ENCODE peak calls at places on chromosomes 1 and 21, in seven cellular contexts. C is Calu3, H is heart right ventricle, W is BE2C, X is adrenal gland, O is neural crest cell, N is AG09319. T is an unnamed sample.

GRCh38 chr1:220908757-220909156 is 29.5 kb downstream of the HLX start:
- DNase-seq in C (peak; percentile 33), H (no peak), W (no peak), X (no peak), O (no peak), N (no peak), T (no peak)

GRCh38 chr1:77850082-77850481 is 38.3 kb upstream of the NEXN start:
- DNase-seq in C (no peak), H (no peak), W (no peak), X (no peak), O (no peak), N (no peak), T (no peak)

GRCh38 chr1:224340711-224341384 is 10.9 kb upstream of the NVL start:
- DNase-seq in C (peak; percentile 29), H (peak; percentile 22), W (peak; percentile 22), X (no peak), O (peak; percentile 27), N (no peak), T (peak; percentile 40)

GRCh38 chr1:102241431-102242338 is 245.0 kb upstream of the OLFM3 start:
- DNase-seq in C (no peak), H (no peak), W (no peak), X (no peak), O (no peak), N (no peak), T (no peak)

GRCh38 chr21:32306021-32306780 is 7.5 kb downstream of the MRAP start:
- DNase-seq in C (no peak), H (no peak), W (no peak), X (peak; percentile 55), O (peak; percentile 50), N (no peak), T (peak; percentile 62)

GRCh38 chr1:26358411-26359384 is 4.8 kb upstream of the CRYBG2 start:
- DNase-seq in C (peak; percentile 82), H (no peak), W (no peak), X (no peak), O (no peak), N (no peak), T (no peak)

GRCh38 chr1:161115132-161115711 is 2.6 kb downstream of the PFDN2 start:
- DNase-seq in C (peak; percentile 65), H (no peak), W (no peak), X (no peak), O (no peak), N (no peak), T (no peak)

GRCh38 chr1:246291141-246291540 is 215.9 kb downstream of the SMYD3 start:
- DNase-seq in C (no peak), H (no peak), W (no peak), X (no peak), O (no peak), N (no peak), T (no peak)

GRCh38 chr1:117794073-117794472 is 135.3 kb downstream of the GDAP2 start:
- DNase-seq in C (no peak), H (no peak), W (no peak), X (no peak), O (no peak), N (no peak), T (no peak)

GRCh38 chr1:162136760-162137537 is 67.5 kb downstream of the NOS1AP start:
- DNase-seq in C (peak; percentile 38), H (no peak), W (no peak), X (peak; percentile 64), O (no peak), N (peak; percentile 20), T (no peak)

GRCh38 chr21:45859762-45860357 is 121.7 kb upstream of the COL6A1 start:
- DNase-seq in C (no peak), H (no peak), W (no peak), X (peak; percentile 30), O (no peak), N (no peak), T (no peak)

GRCh38 chr1:3742439-3743298 is 9.6 kb upstream of the CCDC27 start:
- DNase-seq in C (no peak), H (no peak), W (no peak), X (no peak), O (no peak), N (no peak), T (no peak)

GRCh38 chr1:157734328-157734727 is 33.8 kb upstream of the FCRL3 start:
- DNase-seq in C (no peak), H (no peak), W (no peak), X (no peak), O (no peak), N (no peak), T (no peak)

GRCh38 chr1:35807614-35808375 is at the start of gene AGO4:
- DNase-seq in C (peak; percentile 68), H (peak; percentile 74), W (peak; percentile 55), X (peak; percentile 75), O (peak; percentile 61), N (no peak), T (peak; percentile 79)

DNA sequence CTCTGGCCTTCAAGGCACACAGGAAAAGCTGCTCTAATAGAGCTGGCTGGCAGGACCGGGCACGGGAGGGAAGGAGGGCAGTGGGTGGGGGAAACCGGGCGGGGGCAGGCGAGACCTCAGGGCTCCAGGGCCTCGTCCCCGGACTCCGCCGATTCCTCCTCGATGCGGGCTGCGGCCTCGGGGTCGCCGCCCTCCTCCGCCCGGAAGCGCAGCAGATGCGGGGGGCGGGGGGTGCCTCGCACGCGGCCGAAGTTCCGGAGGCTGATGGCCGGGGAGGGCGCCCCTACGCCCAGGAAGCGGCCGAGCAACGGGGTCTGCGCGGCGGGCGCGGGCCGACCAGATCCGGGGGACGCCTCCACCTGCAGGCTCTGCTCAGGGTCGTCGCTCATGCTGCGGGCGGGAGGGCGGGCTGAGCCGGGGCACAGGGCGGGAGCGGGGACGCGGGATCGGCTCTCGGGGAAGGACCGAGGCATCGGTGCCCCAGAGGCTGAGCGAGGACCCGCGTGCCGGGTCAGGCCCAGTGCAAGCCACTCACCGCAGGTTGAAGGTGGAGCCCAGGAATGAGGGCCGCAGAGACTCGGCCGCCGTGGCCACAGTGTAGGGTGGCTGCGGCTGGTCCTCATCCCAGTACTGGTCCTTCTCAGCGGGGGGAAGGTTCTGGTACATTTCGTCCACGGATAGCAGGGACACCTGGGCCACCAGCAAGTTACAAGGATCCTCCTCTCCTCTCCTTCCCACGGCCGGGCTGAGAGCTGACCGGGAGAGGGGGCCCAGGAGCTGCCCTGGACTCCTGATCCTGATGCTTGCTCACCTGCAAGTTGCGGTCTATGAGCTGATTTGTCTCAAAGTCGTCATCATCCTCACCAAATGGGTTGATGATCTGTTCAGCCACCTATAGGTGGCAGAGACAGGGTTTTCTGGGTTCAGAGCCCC is 3.6 kb downstream of the BEST4 start:
- DNase-seq in C (peak; percentile 30), H (no peak), W (peak; percentile 25), X (peak; percentile 62), O (no peak), N (no peak), T (peak; percentile 70)
- TF ChIP-seq CTCF in C (no peak), H (peak; percentile 5), W (no peak), X (no peak), O (no peak), N (no peak), T (no peak)

DNA sequence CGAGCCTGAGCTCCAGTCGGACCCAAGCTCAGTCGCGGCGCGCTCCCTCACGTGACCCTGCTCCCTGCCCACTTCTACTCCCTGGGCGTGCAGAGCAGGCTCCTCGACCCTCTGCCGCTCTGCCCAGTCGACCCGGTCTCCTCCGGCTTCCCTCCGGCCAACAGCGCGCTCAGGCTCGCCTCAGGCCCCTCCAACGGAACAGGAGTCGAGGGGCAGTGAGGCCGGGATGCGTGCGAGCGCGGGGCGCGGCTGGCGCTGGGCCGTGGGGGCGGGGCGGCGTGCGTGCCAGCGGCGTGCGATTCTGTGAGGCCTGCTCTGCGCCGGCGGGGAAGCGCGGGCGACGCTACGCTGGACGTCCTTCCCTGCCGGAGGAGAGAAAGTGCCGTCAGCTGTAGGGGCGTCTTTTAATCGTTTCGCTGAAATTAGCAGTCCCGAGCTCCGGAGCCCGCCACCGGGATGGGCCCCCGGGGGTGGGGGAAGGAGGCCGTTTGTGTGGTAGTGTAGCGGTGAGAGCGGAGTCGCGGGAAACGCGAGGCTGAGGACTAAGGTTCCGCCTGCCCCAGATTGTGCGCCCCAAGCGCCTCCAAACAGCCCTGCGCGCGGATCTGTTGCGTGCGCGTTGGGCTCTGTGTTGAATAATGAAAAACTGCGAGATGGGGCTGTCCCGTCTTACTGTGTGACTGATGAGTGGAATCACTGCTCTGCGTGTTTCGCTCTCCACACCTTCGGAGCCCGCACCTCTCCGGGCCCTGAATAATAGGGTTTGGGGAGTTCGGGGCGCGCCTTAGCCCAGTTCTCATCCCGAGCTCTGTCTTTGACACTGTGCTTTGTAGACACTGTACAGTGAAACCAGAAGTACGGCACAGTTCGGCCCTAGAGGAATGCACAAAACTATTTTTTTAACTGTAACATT is at the start of gene ACBD6:
- DNase-seq in C (peak; percentile 92), H (peak; percentile 83), W (peak; percentile 86), X (peak; percentile 93), O (peak; percentile 84), N (peak; percentile 67), T (peak; percentile 88)
- TF ChIP-seq CTCF in C (no peak), H (no peak), W (peak; percentile 27), X (peak; percentile 8), O (peak; percentile 26), N (no peak), T (no peak)

GRCh38 chr21:42164818-42165217 is 54.1 kb upstream of the ABCG1 start:
- DNase-seq in C (no peak), H (no peak), W (no peak), X (no peak), O (no peak), N (no peak), T (no peak)

GRCh38 chr21:42165901-42166300 is 53.0 kb upstream of the ABCG1 start:
- DNase-seq in C (no peak), H (no peak), W (no peak), X (peak; percentile 41), O (no peak), N (no peak), T (no peak)

GRCh38 chr21:42163511-42163863 is 55.5 kb upstream of the ABCG1 start:
- DNase-seq in C (no peak), H (no peak), W (no peak), X (peak; percentile 35), O (no peak), N (no peak), T (no peak)

GRCh38 chr21:42162831-42163510 is 56.0 kb upstream of the ABCG1 start:
- DNase-seq in C (no peak), H (no peak), W (no peak), X (peak; percentile 45), O (no peak), N (no peak), T (no peak)

GRCh38 chr21:42164064-42164789 is 54.7 kb upstream of the ABCG1 start:
- DNase-seq in C (peak; percentile 48), H (peak; percentile 65), W (peak; percentile 64), X (peak; percentile 81), O (peak; percentile 44), N (no peak), T (peak; percentile 37)
- TF ChIP-seq CTCF in C (peak; percentile 17), H (peak; percentile 66), W (peak; percentile 77), X (peak; percentile 59), O (peak; percentile 46), N (peak; percentile 3), T (peak; percentile 23)

GRCh38 chr1:67262735-67263134 is 44.9 kb upstream of the IL12RB2 start:
- DNase-seq in C (no peak), H (no peak), W (no peak), X (no peak), O (no peak), N (no peak), T (no peak)

GRCh38 chr1:67264152-67264551 is 43.5 kb upstream of the IL12RB2 start:
- DNase-seq in C (no peak), H (no peak), W (no peak), X (no peak), O (no peak), N (no peak), T (no peak)

GRCh38 chr1:67264899-67265298 is 42.8 kb upstream of the IL12RB2 start:
- DNase-seq in C (no peak), H (no peak), W (no peak), X (no peak), O (no peak), N (no peak), T (no peak)

GRCh38 chr1:67257173-67257535 is 50.5 kb upstream of the IL12RB2 start:
- DNase-seq in C (no peak), H (no peak), W (no peak), X (no peak), O (no peak), N (no peak), T (no peak)

GRCh38 chr1:67261646-67262045 is 46.0 kb upstream of the IL12RB2 start:
- DNase-seq in C (no peak), H (no peak), W (no peak), X (no peak), O (no peak), N (no peak), T (no peak)
- TF ChIP-seq CTCF in C (no peak), H (no peak), W (no peak), X (no peak), O (peak; percentile 36), N (peak; percentile 6), T (peak; percentile 10)

T was measured in nephron progenitor cell.